ENCODE peak calls at places on chromosomes 11 and 22, in eight cellular contexts. P, Q, T, V, B, G, H and M are unnamed samples.

GRCh38 chr11:36057372-36058045 is 113.6 kb downstream of the LDLRAD3 start:
- DNase-seq in B (no peak), G (no peak), P (peak; percentile 79), T (no peak), V (peak; percentile 70), H (no peak), Q (no peak), M (peak; percentile 97)

GRCh38 chr22:19704355-19705015 is 9.8 kb upstream of the SEPTIN5 start:
- DNase-seq in Q (no peak), B (no peak), P (no peak), H (no peak), T (no peak), G (no peak), V (no peak), M (no peak)

GRCh38 chr22:37244114-37244921 is at the start of gene RAC2:
- DNase-seq in H (peak; percentile 78), P (no peak), V (peak; percentile 45), Q (peak; percentile 81), B (no peak), G (peak; percentile 88), T (peak; percentile 84), M (peak; percentile 55)

GRCh38 chr11:120793150-120793549 is 230.8 kb upstream of the TBCEL start:
- DNase-seq in H (no peak), Q (no peak), G (no peak), P (no peak), V (no peak), T (no peak), B (no peak), M (no peak)

GRCh38 chr11:104163100-104164027 is 583 bp downstream of the PDGFD start:
- DNase-seq in P (no peak), G (no peak), H (no peak), T (no peak), V (no peak), B (no peak), Q (peak; percentile 56), M (peak; percentile 34)

GRCh38 chr11:108198833-108199232 is 23.6 kb downstream of the NPAT start:
- DNase-seq in B (no peak), Q (peak; percentile 35), T (no peak), H (no peak), V (no peak), P (no peak), G (no peak), M (no peak)

GRCh38 chr11:120186799-120187591 is 23.8 kb upstream of the OAF start:
- DNase-seq in Q (no peak), P (peak; percentile 72), V (no peak), T (no peak), B (no peak), H (peak; percentile 58), G (no peak), M (peak; percentile 77)

GRCh38 chr22:36814796-36815195 is 2.0 kb downstream of the PVALB start:
- DNase-seq in G (no peak), H (no peak), P (no peak), B (no peak), Q (no peak), T (no peak), V (no peak), M (no peak)

GRCh38 chr11:123406441-123407123 is 23.5 kb upstream of the GRAMD1B start:
- DNase-seq in Q (no peak), H (no peak), G (no peak), P (no peak), V (no peak), T (no peak), B (no peak), M (no peak)

GRCh38 chr11:131683666-131684065 is 313.3 kb downstream of the NTM start:
- DNase-seq in B (no peak), H (no peak), P (no peak), V (no peak), Q (no peak), T (no peak), G (no peak), M (no peak)

GRCh38 chr22:19879996-19880785 is 25.5 kb upstream of the GNB1L start:
- DNase-seq in V (no peak), Q (peak; percentile 23), H (peak; percentile 46), T (no peak), P (peak; percentile 56), B (no peak), G (no peak), M (no peak)

GRCh38 chr11:102117472-102118113 is 7.3 kb downstream of the YAP1 start:
- DNase-seq in H (no peak), B (no peak), G (no peak), T (no peak), P (no peak), Q (no peak), V (no peak), M (no peak)

GRCh38 chr11:111699579-111700156 is 66.5 kb downstream of the PPP2R1B start:
- DNase-seq in B (no peak), Q (no peak), T (no peak), P (no peak), V (no peak), G (no peak), H (no peak), M (no peak)

GRCh38 chr11:95144313-95145235 is 54.9 kb downstream of the ENDOD1 start:
- DNase-seq in P (no peak), B (no peak), V (no peak), T (no peak), H (no peak), Q (no peak), G (no peak), M (peak; percentile 46)

GRCh38 chr22:24427500-24428164 is at the start of gene ADORA2A:
- DNase-seq in V (no peak), H (no peak), T (peak; percentile 81), B (no peak), G (peak; percentile 83), Q (peak; percentile 59), P (no peak), M (no peak)

GRCh38 chr11:121892863-121893262 is 223.2 kb downstream of the BLID start:
- DNase-seq in G (no peak), B (no peak), H (no peak), T (no peak), V (no peak), P (no peak), Q (no peak), M (peak; percentile 56)

GRCh38 chr11:4072668-4073285 is 21.8 kb upstream of the RRM1 start:
- DNase-seq in Q (no peak), B (peak; percentile 80), V (peak; percentile 83), G (peak; percentile 32), H (no peak), T (peak; percentile 50), P (no peak), M (peak; percentile 82)